ENCODE peak calls at places on chromosome 22, in eight cellular contexts. M is stomach, R is GM12878, W is sigmoid colon, S is GM23338, B is transverse colon, D is HL-60, A is vagina. N is an unnamed sample.

GRCh38 chr22:33909075-33909458 is 11.2 kb downstream of the LARGE1 start:
- DNase-seq in S (no peak), A (no peak), M (no peak), R (no peak), D (no peak), B (peak), W (peak), N (no peak)

GRCh38 chr22:47195676-47196492 is 433.4 kb downstream of the TBC1D22A start:
- DNase-seq in M (peak), W (peak), A (peak), D (no peak), R (no peak), B (no peak), S (no peak), N (no peak)

GRCh38 chr22:24164243-24164642 is 17.0 kb upstream of the SUSD2 start:
- DNase-seq in W (no peak), A (no peak), S (no peak), R (no peak), D (no peak), M (no peak), B (no peak), N (no peak)

GRCh38 chr22:44538071-44538470 is 40.0 kb upstream of the RTL6 start:
- DNase-seq in S (no peak), M (no peak), B (no peak), R (no peak), A (no peak), D (no peak), W (no peak), N (no peak)

GRCh38 chr22:24728790-24729637 is 45.5 kb downstream of the PIWIL3 start:
- DNase-seq in D (no peak), R (no peak), W (no peak), S (peak), M (no peak), B (no peak), A (no peak), N (no peak)

GRCh38 chr22:45504703-45505341 is 2.1 kb downstream of the FBLN1 start:
- DNase-seq in M (no peak), S (peak), R (no peak), W (no peak), A (no peak), B (no peak), D (no peak), N (no peak)

GRCh38 chr22:48782817-48783511 is 1044.7 kb downstream of the BRD1 start:
- DNase-seq in S (no peak), D (no peak), W (peak), A (peak), M (no peak), R (no peak), B (no peak), N (peak)

GRCh38 chr22:43928418-43929307 is 5.1 kb downstream of the PNPLA3 start:
- DNase-seq in B (no peak), D (peak), S (no peak), R (no peak), A (no peak), M (no peak), W (no peak), N (no peak)

GRCh38 chr22:23305922-23306374 is 125.6 kb downstream of the BCR start:
- DNase-seq in D (no peak), M (peak), B (peak), R (no peak), W (peak), A (no peak), S (no peak), N (peak)

GRCh38 chr22:35325209-35325608 is 25.5 kb downstream of the TOM1 start:
- DNase-seq in W (no peak), M (no peak), A (no peak), S (no peak), D (no peak), R (no peak), B (no peak), N (no peak)

GRCh38 chr22:28903719-28904118 is 20.3 kb downstream of the ZNRF3 start:
- DNase-seq in W (peak), A (no peak), M (no peak), S (no peak), B (no peak), D (no peak), R (no peak), N (no peak)

GRCh38 chr22:39278040-39278439 is 33.3 kb upstream of the PDGFB start:
- DNase-seq in S (peak), M (no peak), R (no peak), A (no peak), B (no peak), D (no peak), W (no peak), N (no peak)

GRCh38 chr22:39292561-39293074 is 26.8 kb downstream of the RPL3 start:
- DNase-seq in M (peak), R (no peak), D (peak), S (peak), W (peak), B (peak), A (no peak), N (peak)

GRCh38 chr22:25357606-25358420 is 138.4 kb downstream of the CRYBB2 start:
- DNase-seq in M (no peak), B (no peak), R (no peak), D (no peak), S (no peak), A (no peak), W (peak), N (no peak)

GRCh38 chr22:44171486-44172076 is 9.1 kb upstream of the PARVG start:
- DNase-seq in S (no peak), M (no peak), R (no peak), B (no peak), W (no peak), D (no peak), A (no peak), N (no peak)

GRCh38 chr22:48305726-48306235 is 1521.9 kb downstream of the BRD1 start:
- DNase-seq in W (no peak), M (no peak), S (no peak), A (no peak), D (no peak), R (no peak), B (no peak), N (no peak)

GRCh38 chr22:39130892-39131855 is 21.3 kb downstream of the CBX7 start:
- DNase-seq in D (peak), S (peak), R (no peak), A (no peak), B (no peak), M (no peak), W (peak), N (no peak)

GRCh38 chr22:46318576-46318975 is 16.9 kb upstream of the TRMU start:
- DNase-seq in B (no peak), S (no peak), A (no peak), M (no peak), R (no peak), W (no peak), D (no peak), N (no peak)

GRCh38 chr22:32501797-32502290 is 27.2 kb downstream of the FBXO7 start:
- DNase-seq in R (no peak), D (no peak), A (no peak), W (no peak), S (no peak), B (no peak), M (no peak), N (no peak)

GRCh38 chr22:30285846-30286200 is 3.5 kb downstream of the CASTOR1 start:
- DNase-seq in R (no peak), A (no peak), M (no peak), D (no peak), B (no peak), S (no peak), W (no peak), N (no peak)

GRCh38 chr22:30286331-30286730 is 3.0 kb downstream of the CASTOR1 start:
- DNase-seq in B (no peak), W (no peak), M (no peak), S (no peak), R (no peak), A (no peak), D (no peak), N (no peak)

GRCh38 chr22:30284172-30284571 is 5.1 kb downstream of the CASTOR1 start:
- DNase-seq in A (no peak), R (no peak), B (no peak), S (no peak), D (no peak), W (no peak), M (no peak), N (no peak)

GRCh38 chr22:30286813-30287625 is 2.3 kb downstream of the CASTOR1 start:
- DNase-seq in D (peak), R (no peak), W (peak), B (peak), A (no peak), M (peak), S (peak), N (peak)

DNA sequence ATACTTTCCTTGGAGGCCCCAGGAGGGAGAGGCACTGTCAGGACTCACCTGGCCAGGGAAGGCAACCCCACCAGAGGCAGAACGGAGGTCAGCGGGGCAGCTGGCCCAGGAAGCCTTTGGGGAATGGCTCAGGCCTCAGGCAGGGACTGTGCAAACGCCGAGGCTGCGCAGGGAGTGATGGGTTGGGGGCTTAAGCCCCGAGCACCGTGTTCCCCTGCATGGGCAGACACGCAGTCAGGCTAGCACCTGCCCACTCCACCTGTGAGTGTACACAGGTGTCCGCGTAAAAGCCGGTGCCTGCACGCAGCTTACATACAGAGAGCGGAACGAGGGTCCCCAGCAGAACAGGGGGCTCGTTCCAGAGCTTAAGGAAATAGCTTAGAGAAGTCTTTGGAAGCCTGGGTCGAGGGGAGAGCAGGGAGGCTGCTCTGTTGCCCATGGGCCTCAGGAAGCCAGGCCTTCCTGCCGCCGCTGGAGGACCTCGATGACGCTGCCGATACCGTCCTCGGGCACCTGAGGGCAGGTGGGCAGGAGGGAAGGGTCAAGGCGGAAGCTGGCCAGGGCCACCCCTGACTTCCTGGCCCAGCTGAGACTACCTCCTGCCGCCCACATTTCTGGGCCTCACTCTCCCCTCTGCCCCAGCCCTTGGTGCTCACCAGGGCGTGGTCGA is 4.0 kb downstream of the CASTOR1 start:
- DNase-seq in S (no peak), D (no peak), R (no peak), M (no peak), W (no peak), A (no peak), B (no peak), N (no peak)
- TF ChIP-seq POLR2AphosphoS5 in S (no peak), D (no peak), R (no peak), M (no peak), W (no peak), A (no peak), B (no peak), N (no peak)

GRCh38 chr22:37582526-37582925 is 2.6 kb upstream of the LGALS2 start:
- DNase-seq in S (no peak), R (no peak), W (no peak), M (no peak), D (no peak), B (no peak), A (no peak), N (no peak)

GRCh38 chr22:37575490-37576003 is 4.3 kb downstream of the LGALS2 start:
- DNase-seq in A (peak), B (no peak), W (no peak), M (no peak), S (no peak), R (no peak), D (no peak), N (no peak)

GRCh38 chr22:37577957-37578356 is 1.9 kb downstream of the LGALS2 start:
- DNase-seq in R (no peak), W (no peak), M (no peak), A (no peak), D (no peak), B (no peak), S (no peak), N (no peak)

GRCh38 chr22:37581534-37581933 is 1.6 kb upstream of the LGALS2 start:
- DNase-seq in B (peak), M (peak), D (no peak), R (no peak), A (no peak), S (no peak), W (no peak), N (peak)
- TF ChIP-seq POLR2AphosphoS5 in B (peak), M (peak), D (no peak), R (no peak), A (no peak), S (no peak), W (no peak), N (no peak)

GRCh38 chr22:40388231-40388630 is 17.8 kb downstream of the SGSM3 start:
- DNase-seq in W (no peak), A (no peak), B (no peak), M (no peak), D (no peak), S (no peak), R (no peak), N (no peak)

GRCh38 chr22:40385041-40385782 is 14.8 kb downstream of the SGSM3 start:
- DNase-seq in M (no peak), B (peak), D (no peak), W (no peak), A (no peak), S (no peak), R (no peak), N (no peak)

GRCh38 chr22:40383905-40384304 is 13.5 kb downstream of the SGSM3 start:
- DNase-seq in S (no peak), A (no peak), R (no peak), B (no peak), D (no peak), M (no peak), W (no peak), N (no peak)

GRCh38 chr22:40391417-40391816 is 21.0 kb downstream of the SGSM3 start:
- DNase-seq in W (no peak), S (no peak), A (no peak), B (no peak), R (no peak), M (no peak), D (no peak), N (no peak)

DNA sequence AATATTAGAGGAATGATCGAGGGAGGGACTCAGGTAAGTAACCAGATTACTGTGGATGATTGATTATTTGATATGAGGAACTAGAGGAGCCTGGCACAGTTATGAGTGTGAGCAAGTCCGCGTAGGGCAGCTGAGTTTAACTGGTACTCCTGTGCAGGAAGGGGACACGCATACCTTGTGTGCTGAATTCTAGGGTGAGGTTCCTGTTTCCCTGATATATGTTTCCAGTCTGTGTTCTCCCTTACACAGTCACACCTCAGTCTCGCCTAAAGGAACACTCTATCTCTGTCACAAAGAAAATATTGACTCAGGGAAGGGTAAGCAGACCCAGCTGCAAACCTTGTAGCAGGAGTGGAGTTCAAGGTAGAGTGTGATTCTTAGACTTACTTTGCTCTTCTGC is 17.4 kb downstream of the SGSM3 start:
- DNase-seq in S (no peak), A (no peak), M (peak), R (no peak), B (peak), D (no peak), W (no peak), N (no peak)
- TF ChIP-seq POLR2AphosphoS5 in S (no peak), A (no peak), M (peak), R (no peak), B (peak), D (no peak), W (no peak), N (no peak)

GRCh38 chr22:26672060-26672471 is 14.7 kb downstream of the MIAT start:
- DNase-seq in A (no peak), W (no peak), R (no peak), D (no peak), S (no peak), B (peak), M (no peak), N (no peak)

GRCh38 chr22:26671317-26672059 is 14.1 kb downstream of the MIAT start:
- DNase-seq in W (peak), D (no peak), M (peak), B (peak), S (peak), A (no peak), R (peak), N (peak)

GRCh38 chr22:26673485-26673884 is 16.1 kb downstream of the MIAT start:
- DNase-seq in S (no peak), M (no peak), W (no peak), R (no peak), A (no peak), D (no peak), B (peak), N (no peak)

GRCh38 chr22:26674211-26675190 is 17.1 kb downstream of the MIAT start:
- DNase-seq in D (no peak), A (no peak), R (peak), M (no peak), S (no peak), W (no peak), B (peak), N (no peak)

DNA sequence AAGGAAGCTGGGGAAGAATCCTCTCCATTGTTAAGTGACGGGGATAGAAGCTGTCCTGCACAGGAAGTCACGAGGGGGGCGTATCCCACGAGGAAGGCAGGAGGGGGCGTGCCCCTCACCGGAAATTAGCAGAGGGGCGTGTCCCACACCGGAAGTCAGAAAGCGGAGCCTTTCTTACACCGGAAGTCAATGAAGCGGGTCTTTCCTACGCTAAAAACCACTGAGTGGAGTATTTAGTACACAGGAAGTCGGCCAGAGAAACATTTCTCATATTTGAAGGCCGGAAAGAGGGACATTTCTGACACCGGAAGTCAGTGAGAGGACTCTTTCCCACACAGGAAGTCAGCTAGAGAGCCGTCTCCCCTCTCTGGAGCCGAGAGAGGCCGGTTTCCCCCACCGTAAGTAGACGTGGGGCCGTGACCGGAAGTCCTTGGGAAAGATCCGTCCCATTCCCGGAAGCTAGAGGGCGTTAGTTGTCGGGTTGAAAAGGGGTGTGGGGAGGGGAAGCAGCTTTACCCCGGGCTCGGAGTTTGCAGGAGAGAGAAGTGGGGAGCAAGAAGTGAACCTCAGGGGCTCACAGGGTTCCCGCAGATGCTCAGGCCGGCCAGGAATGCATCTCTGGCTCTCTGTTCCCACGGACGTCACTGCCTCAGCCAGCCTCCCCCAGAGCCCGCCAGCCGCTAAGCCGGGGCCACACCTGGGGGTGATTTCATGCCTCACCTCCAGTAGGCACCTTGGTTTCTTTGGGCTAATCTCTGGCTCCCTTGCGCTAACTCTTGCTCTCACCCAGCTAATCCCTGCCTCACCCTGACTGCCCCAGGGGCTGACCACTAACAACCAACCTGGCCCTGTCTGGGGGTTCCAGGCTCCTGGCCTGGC is 15.4 kb downstream of the MIAT start:
- DNase-seq in D (peak), M (peak), B (peak), W (peak), S (peak), A (no peak), R (peak), N (peak)
- TF ChIP-seq POLR2AphosphoS5 in D (peak), M (peak), B (peak), W (peak), S (peak), A (peak), R (peak), N (peak)

DNA sequence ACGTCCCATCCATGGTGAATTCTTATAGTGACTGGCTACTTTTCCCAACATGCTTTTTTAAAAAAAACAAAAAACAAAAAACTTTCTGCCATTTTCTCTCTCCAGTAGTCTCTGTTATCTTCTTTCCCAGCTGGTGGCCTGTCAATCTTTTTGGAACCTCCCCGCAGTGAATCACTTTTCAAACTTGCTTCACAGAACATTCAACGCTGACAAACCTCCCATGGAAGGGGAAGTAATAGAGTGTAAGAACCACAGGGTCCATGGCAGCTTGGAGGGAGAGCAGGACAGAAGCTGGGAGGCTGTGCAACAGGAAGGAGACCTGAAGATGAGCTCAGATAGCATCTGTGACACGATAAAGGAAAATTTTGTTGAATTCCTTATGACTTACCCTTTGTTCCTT is 9.8 kb upstream of the CECR2 start:
- DNase-seq in M (no peak), S (no peak), A (no peak), B (no peak), W (no peak), R (no peak), D (no peak), N (no peak)
- TF ChIP-seq POLR2AphosphoS5 in M (no peak), S (no peak), A (no peak), B (no peak), W (no peak), R (no peak), D (no peak), N (no peak)

GRCh38 chr22:49930596-49931412 is 12.4 kb downstream of the CRELD2 start:
- DNase-seq in M (peak), S (peak), R (peak), W (no peak), B (peak), D (peak), A (no peak), N (peak)
- TF ChIP-seq POLR2AphosphoS5 in M (peak), S (no peak), R (no peak), W (peak), B (peak), D (no peak), A (peak), N (peak)

DNA sequence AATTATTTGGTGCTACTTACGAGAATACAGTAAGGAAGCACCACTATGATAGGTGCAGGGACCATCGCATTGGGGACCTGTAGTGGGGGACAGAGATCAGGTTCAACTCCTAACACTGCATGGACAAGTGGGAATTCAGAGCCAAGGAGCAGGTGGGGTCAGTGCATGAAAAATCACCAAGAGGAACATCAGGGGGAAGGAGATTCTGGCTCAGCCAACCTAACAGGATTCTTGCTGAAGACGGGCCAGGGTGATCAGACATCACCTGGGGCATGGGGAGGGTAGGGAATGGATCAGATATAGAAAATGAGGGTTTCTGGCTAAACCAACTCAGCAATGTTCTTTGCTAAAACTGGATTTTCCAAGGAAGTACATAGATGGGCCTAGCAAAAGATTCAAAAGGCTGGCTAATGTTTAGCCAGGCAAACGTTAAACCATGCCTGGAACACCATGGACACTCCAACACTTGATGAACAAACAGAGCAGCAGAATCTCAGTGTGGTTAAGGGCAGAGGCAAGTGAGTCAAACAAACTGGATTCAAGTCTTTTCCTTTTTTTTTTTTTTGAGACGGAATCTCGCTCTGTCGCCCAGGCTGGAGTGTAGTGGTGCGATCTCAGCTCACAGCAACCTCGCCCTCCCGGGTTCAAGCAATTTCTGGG is 70.0 kb downstream of the MICAL3 start:
- DNase-seq in R (no peak), D (no peak), S (no peak), A (no peak), M (no peak), W (peak), B (no peak), N (peak)
- TF ChIP-seq POLR2AphosphoS5 in R (no peak), D (no peak), S (no peak), A (no peak), M (no peak), W (no peak), B (no peak), N (no peak)

N was measured in upper lobe of left lung.